ENCODE peak calls at places on chromosomes 5 and 9, in four cellular contexts. E is CD4-positive, CD25-positive, alpha-beta regulatory T cell; N is neuronal stem cell; D is naive thymus-derived CD4-positive, alpha-beta T cell. I is an unnamed sample. For H3K4me1 and H3K36me3, the result is how much of the 10 kb centered on the place peaks cover.

GRCh38 chr5:35087971-35088370 is 40.2 kb upstream of the AGXT2 start:
- DNase-seq in E (no peak), N (no peak), D (no peak), I (no peak)

GRCh38 chr9:134390537-134390936 is 64.3 kb downstream of the RXRA start:
- DNase-seq in E (peak), N (no peak), D (peak), I (no peak)

GRCh38 chr9:123784513-123784912 is 145.4 kb downstream of the DENND1A start:
- DNase-seq in E (no peak), N (no peak), D (no peak), I (no peak)

GRCh38 chr9:96071245-96072124 is 196.0 kb downstream of the ERCC6L2 start:
- DNase-seq in E (no peak), N (peak), D (no peak), I (peak)

GRCh38 chr9:97529363-97530076 is 28.1 kb downstream of the TMOD1 start:
- DNase-seq in E (no peak), N (no peak), D (no peak), I (no peak)

GRCh38 chr5:180627386-180628120 is 21.8 kb downstream of the FLT4 start:
- DNase-seq in E (no peak), N (no peak), D (no peak), I (no peak)

GRCh38 chr9:121294181-121294743 is 26.3 kb downstream of the GSN start:
- DNase-seq in E (no peak), N (no peak), D (no peak), I (no peak)

GRCh38 chr5:171434874-171435273 is 15.4 kb downstream of the FGF18 start:
- DNase-seq in E (no peak), N (no peak), D (no peak), I (no peak)

GRCh38 chr5:124649548-124650501 is 96.6 kb downstream of the ZNF608 start:
- DNase-seq in E (no peak), N (no peak), D (peak), I (peak)
- H3K4me1 ChIP-seq in E (under half), N (under half), D (under half), I (half or more)

GRCh38 chr9:104858846-104859245 is 69.1 kb downstream of the ABCA1 start:
- DNase-seq in E (no peak), N (no peak), D (no peak), I (no peak)
- H3K36me3 ChIP-seq in E (under half), N (under half), D (under half), I (half or more)

GRCh38 chr9:136656795-136657611 is 5.7 kb upstream of the EGFL7 start:
- DNase-seq in E (no peak), N (no peak), D (no peak), I (no peak)

GRCh38 chr9:136657975-136658848 is 4.5 kb upstream of the EGFL7 start:
- DNase-seq in E (no peak), N (no peak), D (no peak), I (no peak)

GRCh38 chr9:136659861-136660784 is 2.6 kb upstream of the EGFL7 start:
- DNase-seq in E (no peak), N (no peak), D (no peak), I (no peak)

GRCh38 chr9:136660971-136661540 is 1.7 kb upstream of the EGFL7 start:
- DNase-seq in E (no peak), N (no peak), D (no peak), I (no peak)

DNA sequence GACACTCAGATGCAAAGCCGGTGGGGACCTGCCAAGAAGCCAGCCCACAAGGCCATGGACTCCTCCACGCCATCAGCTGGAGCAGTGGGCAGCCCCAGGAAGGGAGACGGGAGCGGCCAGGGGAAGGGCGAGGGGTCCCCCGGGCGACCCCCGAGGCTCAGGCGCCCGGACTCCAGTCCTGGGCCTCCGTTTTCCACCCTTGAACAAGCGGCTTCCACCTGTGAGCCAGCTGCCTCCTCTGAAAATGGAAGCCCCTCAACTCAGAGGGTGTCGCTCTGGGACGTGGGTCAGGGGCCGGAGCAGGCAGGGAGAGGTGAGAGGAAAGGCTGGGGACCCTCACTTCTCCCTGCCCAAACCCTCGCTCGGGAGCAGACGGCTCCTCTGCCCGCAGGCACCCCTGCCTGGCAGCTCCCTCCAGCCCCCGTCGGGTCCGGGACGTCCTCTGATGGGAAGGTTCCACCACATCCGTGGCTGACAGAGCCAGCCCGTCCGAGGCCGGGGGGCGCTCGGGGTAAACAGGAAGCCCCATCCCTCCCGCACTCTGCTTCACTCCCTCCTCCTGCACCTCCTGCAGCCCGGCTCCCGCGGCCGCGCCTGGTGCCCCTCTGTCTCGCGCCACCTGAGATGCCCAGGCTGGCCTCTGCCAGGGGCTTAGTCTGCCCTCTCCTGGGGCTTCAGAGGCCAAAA is 3.7 kb upstream of the EGFL7 start:
- DNase-seq in E (no peak), N (no peak), D (no peak), I (no peak)
- H3K4me1 ChIP-seq in E (under half), N (under half), D (under half), I (under half)

GRCh38 chr5:1039706-1040260 is 31.2 kb downstream of the NKD2 start:
- DNase-seq in E (no peak), N (no peak), D (no peak), I (no peak)

GRCh38 chr5:1038417-1039209 is 30.0 kb downstream of the NKD2 start:
- DNase-seq in E (no peak), N (no peak), D (no peak), I (no peak)

GRCh38 chr5:1040571-1040970 is 32.0 kb downstream of the NKD2 start:
- DNase-seq in E (no peak), N (no peak), D (no peak), I (no peak)

GRCh38 chr5:1037671-1038416 is 29.2 kb downstream of the NKD2 start:
- DNase-seq in E (no peak), N (no peak), D (no peak), I (no peak)

DNA sequence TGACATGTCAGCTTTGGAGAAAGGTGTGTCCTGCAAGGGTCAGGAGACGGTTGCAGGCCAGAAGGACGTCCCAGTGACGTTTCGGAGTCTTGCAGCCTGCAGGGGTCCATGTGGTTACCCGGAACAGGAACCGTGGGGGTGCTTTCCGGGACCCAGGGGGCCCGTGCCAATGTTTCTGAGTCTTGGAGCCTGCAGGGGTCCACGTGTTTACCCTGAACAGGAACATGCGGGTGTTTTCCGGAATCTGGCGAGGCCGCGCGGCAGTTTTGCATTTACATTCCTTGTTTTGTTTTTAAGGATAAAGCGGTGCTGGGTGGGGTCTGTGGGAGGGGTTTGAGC is 30.6 kb downstream of the NKD2 start:
- DNase-seq in E (no peak), N (no peak), D (no peak), I (no peak)
- H3K36me3 ChIP-seq in E (under half), N (under half), D (under half), I (under half)

GRCh38 chr5:172699999-172700685 is 59.1 kb downstream of the NEURL1B start:
- DNase-seq in E (no peak), N (no peak), D (no peak), I (no peak)

GRCh38 chr5:172699423-172699822 is 58.4 kb downstream of the NEURL1B start:
- DNase-seq in E (no peak), N (no peak), D (no peak), I (no peak)

GRCh38 chr5:172695431-172696054 is 54.5 kb downstream of the NEURL1B start:
- DNase-seq in E (no peak), N (no peak), D (no peak), I (no peak)

GRCh38 chr5:172696171-172696849 is 55.2 kb downstream of the NEURL1B start:
- DNase-seq in E (no peak), N (no peak), D (no peak), I (no peak)

GRCh38 chr5:172697123-172698121 is 56.4 kb downstream of the NEURL1B start:
- DNase-seq in E (peak), N (peak), D (peak), I (peak)
- H3K4me1 ChIP-seq in E (under half), N (under half), D (under half), I (under half)

GRCh38 chr5:151810907-151811306 is 39.2 kb downstream of the G3BP1 start:
- DNase-seq in E (no peak), N (no peak), D (no peak), I (no peak)
- H3K36me3 ChIP-seq in E (half or more), N (under half), D (under half), I (half or more)

DNA sequence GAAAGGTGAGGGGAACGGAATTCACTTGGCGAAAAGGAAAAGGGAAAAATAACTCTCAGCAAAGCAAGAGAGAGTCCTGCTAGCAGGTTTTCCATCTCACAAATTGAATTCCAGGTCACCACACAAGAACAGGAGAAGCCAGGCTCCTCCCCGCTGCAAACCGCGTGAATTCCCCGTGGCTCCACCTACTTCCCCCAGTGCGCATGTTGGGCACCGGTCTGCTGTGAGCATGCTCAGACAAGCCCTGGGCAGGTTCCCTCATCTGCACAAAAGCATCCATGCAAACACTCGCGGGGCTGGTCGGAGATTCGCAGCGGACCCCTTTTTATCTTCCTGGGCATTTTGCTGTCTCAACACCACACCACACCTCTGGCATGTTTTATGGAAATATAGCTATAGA is 58.5 kb upstream of the S1PR3 start:
- DNase-seq in E (no peak), N (no peak), D (no peak), I (no peak)
- H3K4me1 ChIP-seq in E (under half), N (under half), D (under half), I (under half)

DNA sequence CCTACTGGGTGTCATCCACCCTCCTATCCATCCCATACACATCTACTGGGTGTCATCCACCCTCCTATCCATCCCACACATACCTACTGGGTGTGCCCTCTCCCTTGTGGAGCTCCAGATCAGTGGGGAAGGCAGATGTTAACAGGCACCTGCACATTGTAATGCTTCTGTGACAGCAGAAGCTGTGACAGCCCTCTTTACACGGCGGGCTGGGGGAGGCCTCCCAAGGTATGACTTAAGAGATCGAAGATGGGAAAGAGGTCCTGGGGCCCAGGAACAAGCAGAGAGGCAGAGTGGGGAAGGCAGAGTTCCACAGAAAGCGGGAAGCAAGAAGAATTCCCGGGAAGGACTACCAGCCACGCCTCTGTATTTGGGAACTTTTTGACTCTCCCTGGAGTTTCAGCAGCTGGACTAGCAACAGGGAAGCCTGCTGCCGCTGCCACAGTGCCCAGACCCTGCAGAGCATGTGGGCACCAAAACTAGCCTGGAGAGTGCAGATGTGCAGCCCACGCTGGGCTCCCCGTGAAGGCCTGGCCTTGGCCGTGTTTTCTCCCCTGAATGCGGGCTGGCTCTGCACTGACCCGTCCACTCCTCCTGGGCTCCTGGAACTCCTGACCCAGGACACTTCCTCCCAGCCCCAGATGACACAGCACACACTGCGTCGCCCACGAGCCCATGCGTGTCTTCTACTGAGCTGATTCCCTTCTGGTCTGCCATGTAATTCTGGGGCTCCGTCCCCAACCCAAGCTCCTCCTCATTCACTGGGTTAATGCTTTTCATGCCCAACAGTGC is 9.3 kb downstream of the TOR1A start:
- DNase-seq in E (no peak), N (no peak), D (no peak), I (no peak)
- H3K36me3 ChIP-seq in E (half or more), N (under half), D (under half), I (half or more)

DNA sequence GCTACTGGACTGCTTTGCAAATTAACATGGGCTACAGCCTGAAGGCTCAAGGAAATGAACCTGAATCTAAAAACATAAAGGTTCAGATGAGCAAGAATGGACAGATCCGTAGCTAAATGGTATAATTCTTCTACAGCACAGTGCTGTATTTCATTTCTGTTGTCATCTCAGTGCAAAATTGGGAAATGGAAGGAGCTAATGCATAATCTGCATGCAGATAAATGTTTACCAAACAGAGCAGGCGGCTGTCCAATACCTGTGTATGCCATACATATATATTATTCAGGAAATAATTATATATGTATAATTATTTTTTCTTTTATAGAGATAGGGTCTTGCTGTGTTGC is 4.3 kb upstream of the HSPA9 start:
- DNase-seq in E (no peak), N (no peak), D (no peak), I (no peak)
- H3K4me1 ChIP-seq in E (under half), N (under half), D (under half), I (under half)

GRCh38 chr9:69223605-69224004 is 49.5 kb downstream of the TJP2 start:
- DNase-seq in E (no peak), N (peak), D (no peak), I (peak)
- H3K36me3 ChIP-seq in E (under half), N (under half), D (under half), I (under half)